ENCODE peak calls at places on chromosome 1, in five cellular contexts. M, Q, O, R and F are unnamed samples.

GRCh38 chr1:41382531-41383090 is 21.4 kb downstream of the FOXO6 start:
- DNase-seq in M (no peak), R (no peak), O (no peak), Q (peak), F (no peak)

GRCh38 chr1:214414691-214415090 is 133.7 kb downstream of the SMYD2 start:
- DNase-seq in O (no peak), M (no peak), R (no peak), Q (no peak), F (no peak)

GRCh38 chr1:24108334-24109165 is 3.4 kb downstream of the MYOM3 start:
- DNase-seq in Q (peak), M (no peak), R (no peak), O (peak), F (no peak)

GRCh38 chr1:4483031-4483625 is 171.3 kb upstream of the AJAP1 start:
- DNase-seq in Q (no peak), R (no peak), O (no peak), M (no peak), F (no peak)

GRCh38 chr1:96842215-96842614 is 120.6 kb downstream of the PTBP2 start:
- DNase-seq in M (no peak), Q (no peak), O (peak), R (no peak), F (no peak)

GRCh38 chr1:184497962-184498723 is 111.3 kb downstream of the C1orf21 start:
- DNase-seq in O (peak), M (no peak), R (no peak), Q (peak), F (peak)

GRCh38 chr1:67285780-67286488 is 21.7 kb upstream of the IL12RB2 start:
- DNase-seq in R (no peak), O (no peak), M (no peak), Q (peak), F (no peak)

GRCh38 chr1:19073311-19074186 is 117.1 kb upstream of the IFFO2 start:
- DNase-seq in O (no peak), R (no peak), M (no peak), Q (peak), F (no peak)

GRCh38 chr1:115771094-115771846 is 2.8 kb upstream of the CASQ2 start:
- DNase-seq in R (no peak), Q (no peak), O (peak), M (no peak), F (no peak)